ENCODE peak calls at places on chromosomes 2 and 18, in four cellular contexts. V, Z, O and P are unnamed samples.

GRCh38 chr18:35478520-35479435 is 19.0 kb downstream of the INO80C start:
- DNase-seq in O (no peak), Z (no peak), V (no peak), P (no peak)

GRCh38 chr2:222448806-222449205 is 24.5 kb downstream of the SGPP2 start:
- DNase-seq in Z (no peak), V (no peak), O (no peak), P (no peak)

GRCh38 chr18:76441002-76441667 is 53.9 kb downstream of the ZNF516 start:
- DNase-seq in V (peak), O (no peak), Z (no peak), P (no peak)

GRCh38 chr18:61882296-61883004 is 10.4 kb downstream of the RNF152 start:
- DNase-seq in Z (no peak), O (no peak), V (no peak), P (no peak)

GRCh38 chr2:113709022-113709421 is 47.4 kb downstream of the SLC35F5 start:
- DNase-seq in V (no peak), O (no peak), Z (no peak), P (no peak)

GRCh38 chr2:149040451-149040850 is 2.0 kb downstream of the LYPD6B start:
- DNase-seq in Z (peak), V (no peak), O (peak), P (peak)

GRCh38 chr2:64767670-64768425 is 114.1 kb upstream of the SERTAD2 start:
- DNase-seq in V (peak), O (peak), Z (peak), P (peak)

GRCh38 chr18:74331404-74331803 is 15.8 kb downstream of the C18orf63 start:
- DNase-seq in O (no peak), V (no peak), Z (no peak), P (no peak)

GRCh38 chr2:50575232-50575631 is 456.7 kb downstream of the NRXN1 start:
- DNase-seq in V (no peak), Z (no peak), O (no peak), P (no peak)

GRCh38 chr2:77566582-77566981 is 44.4 kb upstream of the LRRTM4 start:
- DNase-seq in Z (no peak), V (no peak), O (no peak), P (no peak)

GRCh38 chr2:117921520-117921919 is 92.3 kb downstream of the CCDC93 start:
- DNase-seq in Z (no peak), V (no peak), O (no peak), P (no peak)

GRCh38 chr18:7844017-7844416 is 276.9 kb downstream of the PTPRM start:
- DNase-seq in O (no peak), V (no peak), Z (no peak), P (no peak)

GRCh38 chr18:2087877-2088673 is 483.2 kb downstream of the METTL4 start:
- DNase-seq in Z (no peak), V (no peak), O (no peak), P (no peak)

GRCh38 chr2:43685350-43685749 is 9.1 kb upstream of the C1GALT1C1L start:
- DNase-seq in V (no peak), O (no peak), Z (no peak), P (no peak)

GRCh38 chr2:137675584-137676327 is 288.5 kb upstream of the HNMT start:
- DNase-seq in O (no peak), Z (no peak), V (no peak), P (no peak)

GRCh38 chr18:5584751-5585417 is 41.1 kb upstream of the EPB41L3 start:
- DNase-seq in Z (no peak), V (no peak), O (no peak), P (no peak)

GRCh38 chr2:167844714-167845530 is 402.5 kb downstream of the STK39 start:
- DNase-seq in Z (no peak), V (no peak), O (no peak), P (no peak)

GRCh38 chr2:37570773-37571570 is 100.5 kb downstream of the CDC42EP3 start:
- DNase-seq in Z (no peak), V (no peak), O (no peak), P (no peak)

GRCh38 chr2:138507267-138507666 is 5.7 kb downstream of the SPOPL start:
- DNase-seq in O (no peak), Z (no peak), V (no peak), P (no peak)

GRCh38 chr2:38750011-38750792 is 959 bp downstream of the SRSF7 start:
- DNase-seq in V (peak), Z (peak), O (peak), P (peak)

GRCh38 chr18:78601923-78602322 is 377.7 kb upstream of the SALL3 start:
- DNase-seq in O (no peak), Z (no peak), V (no peak), P (no peak)

GRCh38 chr2:181977661-181978350 is 7.8 kb upstream of the PPP1R1C start:
- DNase-seq in V (no peak), Z (no peak), O (no peak), P (no peak)

GRCh38 chr2:71558300-71559051 is 105.1 kb downstream of the DYSF start:
- DNase-seq in Z (no peak), V (peak), O (no peak), P (no peak)

GRCh38 chr18:35143615-35144596 is 96.9 kb upstream of the ZNF397 start:
- DNase-seq in V (no peak), O (no peak), Z (peak), P (no peak)

GRCh38 chr2:105888625-105889024 is 143.9 kb downstream of the NCK2 start:
- DNase-seq in Z (no peak), O (no peak), V (no peak), P (no peak)